ENCODE peak calls at places on chromosomes 2 and 18, in ten cellular contexts. A, Y, H, D, X, L, W, B, O and T are unnamed samples.

GRCh38 chr2:40823465-40823864 is 371.6 kb upstream of the SLC8A1 start:
- DNase-seq in A (no peak), Y (no peak), H (no peak), D (no peak), X (no peak), L (no peak), W (no peak), B (no peak), O (no peak), T (no peak)

GRCh38 chr2:18927525-18928232 is 338.3 kb upstream of the NT5C1B start:
- DNase-seq in A (no peak), Y (no peak), H (no peak), D (no peak), X (no peak), L (no peak), W (no peak), B (no peak), O (no peak), T (no peak)

GRCh38 chr2:127565261-127566138 is 30.0 kb downstream of the MYO7B start:
- DNase-seq in A (peak; percentile 35), Y (no peak), H (no peak), D (no peak), X (peak; percentile 18), L (no peak), W (no peak), B (no peak), O (no peak), T (no peak)

GRCh38 chr2:51103205-51103604 is 71.3 kb upstream of the NRXN1 start:
- DNase-seq in A (peak; percentile 79), Y (no peak), H (peak; percentile 57), D (peak; percentile 85), X (peak; percentile 70), L (peak; percentile 4), W (peak; percentile 51), B (peak; percentile 5), O (no peak), T (no peak)

GRCh38 chr2:169461143-169461542 is 18.2 kb upstream of the BBS5 start:
- DNase-seq in A (no peak), Y (no peak), H (no peak), D (no peak), X (no peak), L (no peak), W (no peak), B (no peak), O (no peak), T (no peak)

GRCh38 chr2:140539506-140539905 is 1591.3 kb downstream of the LRP1B start:
- DNase-seq in A (no peak), Y (no peak), H (no peak), D (no peak), X (no peak), L (no peak), W (no peak), B (no peak), O (no peak), T (no peak)

GRCh38 chr18:61400714-61401113 is 67.5 kb downstream of the CDH20 start:
- DNase-seq in A (no peak), Y (no peak), H (no peak), D (no peak), X (no peak), L (no peak), W (no peak), B (peak; percentile 21), O (no peak), T (peak; percentile 89)

GRCh38 chr18:37309059-37309458 is 256.5 kb downstream of the CELF4 start:
- DNase-seq in A (no peak), Y (no peak), H (no peak), D (no peak), X (no peak), L (no peak), W (no peak), B (peak; percentile 18), O (no peak), T (no peak)

GRCh38 chr2:42928692-42929576 is 136.6 kb upstream of the HAAO start:
- DNase-seq in A (peak; percentile 88), Y (no peak), H (peak; percentile 57), D (peak; percentile 53), X (no peak), L (no peak), W (no peak), B (no peak), O (peak; percentile 48), T (peak; percentile 59)

GRCh38 chr2:42931147-42931817 is 138.9 kb upstream of the HAAO start:
- DNase-seq in A (peak; percentile 92), Y (no peak), H (peak; percentile 29), D (peak; percentile 32), X (no peak), L (no peak), W (no peak), B (no peak), O (no peak), T (peak; percentile 25)

GRCh38 chr2:42931818-42932195 is 139.4 kb upstream of the HAAO start:
- DNase-seq in A (no peak), Y (no peak), H (no peak), D (no peak), X (no peak), L (no peak), W (no peak), B (no peak), O (no peak), T (peak; percentile 38)

GRCh38 chr2:42929577-42929984 is 137.2 kb upstream of the HAAO start:
- DNase-seq in A (no peak), Y (no peak), H (peak; percentile 46), D (no peak), X (no peak), L (no peak), W (no peak), B (no peak), O (no peak), T (no peak)

DNA sequence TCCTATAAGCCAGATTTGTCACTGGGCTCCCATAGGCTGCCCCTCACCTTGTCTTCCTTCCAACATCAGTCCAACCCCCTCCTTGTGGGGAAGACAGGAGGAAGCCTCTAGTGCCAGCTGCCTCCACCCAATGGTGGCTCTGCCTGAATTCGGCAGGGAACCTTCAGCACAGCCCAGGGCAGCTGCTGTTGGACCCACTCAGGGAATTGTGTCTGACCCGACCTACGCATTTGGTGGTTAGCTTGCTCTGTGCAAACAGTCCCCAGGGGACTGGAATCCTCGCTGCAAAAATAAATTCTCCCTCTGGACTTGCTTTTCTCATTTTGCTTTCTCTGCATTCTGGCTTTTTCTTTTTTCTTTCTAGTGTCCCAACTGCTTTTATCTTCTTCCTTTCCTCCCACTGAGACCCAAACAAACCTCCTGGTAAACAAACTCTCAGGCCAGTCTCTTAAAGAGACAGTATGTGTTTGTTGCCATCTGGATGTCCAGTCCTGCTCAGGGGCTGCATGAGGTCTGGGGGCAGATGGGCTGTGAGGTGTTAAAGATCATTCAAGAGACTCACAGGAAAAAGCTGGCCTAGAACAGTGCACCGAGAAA is 137.7 kb upstream of the HAAO start:
- DNase-seq in A (peak; percentile 71), Y (no peak), H (peak; percentile 51), D (no peak), X (no peak), L (no peak), W (no peak), B (no peak), O (no peak), T (peak; percentile 94)
- H3K4me3 ChIP-seq in A (peak overlapping the region; percentile 54), Y (no peak overlapping the region), H (no peak overlapping the region), D (no peak overlapping the region), X (no peak overlapping the region), L (no peak overlapping the region), W (no peak overlapping the region), B (no peak overlapping the region), O (no peak overlapping the region), T (no peak overlapping the region)

DNA sequence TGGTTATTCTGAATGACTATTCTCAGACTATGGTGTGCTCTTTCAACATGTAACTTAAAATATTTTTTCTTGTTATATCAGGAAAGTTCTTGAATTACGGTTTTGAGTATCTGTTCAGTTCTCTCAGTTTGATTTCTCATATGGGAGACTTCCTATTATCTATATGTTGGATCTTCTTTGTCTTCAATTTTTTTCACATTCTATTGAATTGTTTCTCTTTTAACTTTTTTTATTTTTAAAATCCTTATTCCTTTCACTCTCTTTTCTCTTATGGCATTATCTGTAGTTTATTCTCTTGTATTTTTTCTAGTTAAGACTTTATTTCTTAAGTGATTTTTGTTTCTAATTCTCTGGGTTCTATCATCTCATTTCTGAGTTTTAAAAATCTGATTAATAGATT is 252.8 kb upstream of the STON1 start:
- DNase-seq in A (no peak), Y (no peak), H (no peak), D (no peak), X (no peak), L (no peak), W (no peak), B (no peak), O (no peak), T (no peak)
- TF ChIP-seq CTCF in A (no peak), Y (no peak), H (no peak), D (no peak), X (no peak), L (no peak), W (no peak), B (no peak), O (no peak), T (no peak)

DNA sequence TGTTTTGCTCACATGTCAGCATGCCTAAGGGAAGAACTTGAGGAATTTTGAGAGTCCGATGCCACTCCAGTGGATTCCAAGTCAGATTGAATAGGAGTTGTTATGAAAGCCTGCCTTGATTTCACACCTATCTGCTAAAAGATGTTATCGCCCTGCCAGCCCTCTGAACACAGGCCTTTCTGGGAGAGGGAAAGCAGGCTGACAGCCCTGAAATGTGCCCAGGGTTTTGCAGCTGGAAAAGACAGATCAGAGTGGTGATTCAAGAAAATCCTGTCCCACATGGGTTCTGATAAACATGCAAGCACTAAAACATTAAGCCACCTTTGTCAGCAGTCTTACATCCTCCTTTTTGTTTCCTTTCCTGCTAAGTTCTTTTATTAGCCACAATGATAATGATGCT is 1752.9 kb upstream of the CELF4 start:
- DNase-seq in A (peak; percentile 48), Y (no peak), H (no peak), D (no peak), X (no peak), L (no peak), W (no peak), B (no peak), O (no peak), T (no peak)
- H3K4me3 ChIP-seq in A (no peak overlapping the region), Y (no peak overlapping the region), H (no peak overlapping the region), D (no peak overlapping the region), X (no peak overlapping the region), L (no peak overlapping the region), W (no peak overlapping the region), B (no peak overlapping the region), O (no peak overlapping the region), T (no peak overlapping the region)

GRCh38 chr2:178306351-178307073 is 112.2 kb downstream of the OSBPL6 start:
- DNase-seq in A (peak; percentile 88), Y (no peak), H (peak; percentile 71), D (peak; percentile 80), X (no peak), L (peak; percentile 24), W (peak; percentile 64), B (peak; percentile 35), O (peak; percentile 62), T (peak; percentile 41)
- TF ChIP-seq CTCF in A (peak; percentile 89), Y (peak; percentile 20), H (peak; percentile 59), D (peak; percentile 71), X (peak; percentile 67), L (peak; percentile 68), W (peak; percentile 65), B (peak; percentile 77), O (peak; percentile 56), T (peak; percentile 61)